ENCODE peak calls at places on chromosomes 1 and 21, in ten cellular contexts. One of them, this sample, is unnamed.

GRCh38 chr1:116855220-116855619 is 54.5 kb upstream of the PTGFRN start:
- DNase-seq in activated T-cell treated with anti-CD3 and anti-CD28 coated beads, Interleukin-2, amount 50 U/mL, for 72 hours: no peak
- DNase-seq in stimulated activated CD4-positive, alpha-beta T cell treated with anti-CD3 and anti-CD28 coated beads, Interleukin-1b, Interleukin-23, amount 100 ng/mL, for 48 hours: no peak
- DNase-seq in iris pigment epithelial cell: no peak
- DNase-seq in epithelial cell of esophagus: no peak
- DNase-seq in posterior cingulate gyrus: peak
- DNase-seq in H54: no peak
- DNase-seq in CD8-positive, alpha-beta memory T cell: no peak
- DNase-seq in neural crest cell: no peak
- DNase-seq in effector memory CD8-positive, alpha-beta T cell: no peak
- DNase-seq in this sample: peak

GRCh38 chr1:1217621-1218523 is 3.9 kb upstream of the TNFRSF4 start:
- DNase-seq in activated T-cell treated with anti-CD3 and anti-CD28 coated beads, Interleukin-2, amount 50 U/mL, for 72 hours: peak
- DNase-seq in stimulated activated CD4-positive, alpha-beta T cell treated with anti-CD3 and anti-CD28 coated beads, Interleukin-1b, Interleukin-23, amount 100 ng/mL, for 48 hours: no peak
- DNase-seq in iris pigment epithelial cell: peak
- DNase-seq in epithelial cell of esophagus: peak
- DNase-seq in posterior cingulate gyrus: peak
- DNase-seq in H54: peak
- DNase-seq in CD8-positive, alpha-beta memory T cell: no peak
- DNase-seq in neural crest cell: no peak
- DNase-seq in effector memory CD8-positive, alpha-beta T cell: no peak
- DNase-seq in this sample: no peak

GRCh38 chr1:169484107-169484506 is 1.6 kb downstream of the SLC19A2 start:
- DNase-seq in activated T-cell treated with anti-CD3 and anti-CD28 coated beads, Interleukin-2, amount 50 U/mL, for 72 hours: no peak
- DNase-seq in stimulated activated CD4-positive, alpha-beta T cell treated with anti-CD3 and anti-CD28 coated beads, Interleukin-1b, Interleukin-23, amount 100 ng/mL, for 48 hours: no peak
- DNase-seq in iris pigment epithelial cell: no peak
- DNase-seq in epithelial cell of esophagus: peak
- DNase-seq in posterior cingulate gyrus: no peak
- DNase-seq in H54: no peak
- DNase-seq in CD8-positive, alpha-beta memory T cell: no peak
- DNase-seq in neural crest cell: no peak
- DNase-seq in effector memory CD8-positive, alpha-beta T cell: no peak
- DNase-seq in this sample: no peak

GRCh38 chr1:29981586-29982239 is 741.7 kb downstream of the MATN1 start:
- DNase-seq in activated T-cell treated with anti-CD3 and anti-CD28 coated beads, Interleukin-2, amount 50 U/mL, for 72 hours: no peak
- DNase-seq in stimulated activated CD4-positive, alpha-beta T cell treated with anti-CD3 and anti-CD28 coated beads, Interleukin-1b, Interleukin-23, amount 100 ng/mL, for 48 hours: no peak
- DNase-seq in iris pigment epithelial cell: no peak
- DNase-seq in epithelial cell of esophagus: no peak
- DNase-seq in posterior cingulate gyrus: no peak
- DNase-seq in H54: no peak
- DNase-seq in CD8-positive, alpha-beta memory T cell: no peak
- DNase-seq in neural crest cell: no peak
- DNase-seq in effector memory CD8-positive, alpha-beta T cell: no peak
- DNase-seq in this sample: no peak

GRCh38 chr1:153404086-153404635 is 12.2 kb upstream of the S100A7A start:
- DNase-seq in activated T-cell treated with anti-CD3 and anti-CD28 coated beads, Interleukin-2, amount 50 U/mL, for 72 hours: no peak
- DNase-seq in stimulated activated CD4-positive, alpha-beta T cell treated with anti-CD3 and anti-CD28 coated beads, Interleukin-1b, Interleukin-23, amount 100 ng/mL, for 48 hours: no peak
- DNase-seq in iris pigment epithelial cell: no peak
- DNase-seq in epithelial cell of esophagus: no peak
- DNase-seq in posterior cingulate gyrus: no peak
- DNase-seq in H54: no peak
- DNase-seq in CD8-positive, alpha-beta memory T cell: no peak
- DNase-seq in neural crest cell: no peak
- DNase-seq in effector memory CD8-positive, alpha-beta T cell: no peak
- DNase-seq in this sample: no peak

GRCh38 chr1:95042286-95042685 is 30.5 kb downstream of the ALG14 start:
- DNase-seq in activated T-cell treated with anti-CD3 and anti-CD28 coated beads, Interleukin-2, amount 50 U/mL, for 72 hours: no peak
- DNase-seq in stimulated activated CD4-positive, alpha-beta T cell treated with anti-CD3 and anti-CD28 coated beads, Interleukin-1b, Interleukin-23, amount 100 ng/mL, for 48 hours: no peak
- DNase-seq in iris pigment epithelial cell: no peak
- DNase-seq in epithelial cell of esophagus: no peak
- DNase-seq in posterior cingulate gyrus: no peak
- DNase-seq in H54: no peak
- DNase-seq in CD8-positive, alpha-beta memory T cell: no peak
- DNase-seq in neural crest cell: no peak
- DNase-seq in effector memory CD8-positive, alpha-beta T cell: no peak
- DNase-seq in this sample: peak

GRCh38 chr1:234899041-234899787 is 229.4 kb downstream of the TOMM20 start:
- DNase-seq in activated T-cell treated with anti-CD3 and anti-CD28 coated beads, Interleukin-2, amount 50 U/mL, for 72 hours: no peak
- DNase-seq in stimulated activated CD4-positive, alpha-beta T cell treated with anti-CD3 and anti-CD28 coated beads, Interleukin-1b, Interleukin-23, amount 100 ng/mL, for 48 hours: no peak
- DNase-seq in iris pigment epithelial cell: peak
- DNase-seq in epithelial cell of esophagus: peak
- DNase-seq in posterior cingulate gyrus: no peak
- DNase-seq in H54: no peak
- DNase-seq in CD8-positive, alpha-beta memory T cell: no peak
- DNase-seq in neural crest cell: no peak
- DNase-seq in effector memory CD8-positive, alpha-beta T cell: no peak
- DNase-seq in this sample: peak

GRCh38 chr1:196873385-196873784 is 14.5 kb upstream of the CFHR4 start:
- DNase-seq in activated T-cell treated with anti-CD3 and anti-CD28 coated beads, Interleukin-2, amount 50 U/mL, for 72 hours: no peak
- DNase-seq in stimulated activated CD4-positive, alpha-beta T cell treated with anti-CD3 and anti-CD28 coated beads, Interleukin-1b, Interleukin-23, amount 100 ng/mL, for 48 hours: no peak
- DNase-seq in iris pigment epithelial cell: no peak
- DNase-seq in epithelial cell of esophagus: no peak
- DNase-seq in posterior cingulate gyrus: no peak
- DNase-seq in H54: no peak
- DNase-seq in CD8-positive, alpha-beta memory T cell: no peak
- DNase-seq in neural crest cell: no peak
- DNase-seq in effector memory CD8-positive, alpha-beta T cell: no peak
- DNase-seq in this sample: no peak

GRCh38 chr21:29849735-29850176 is 90.0 kb downstream of the GRIK1 start:
- DNase-seq in activated T-cell treated with anti-CD3 and anti-CD28 coated beads, Interleukin-2, amount 50 U/mL, for 72 hours: peak
- DNase-seq in stimulated activated CD4-positive, alpha-beta T cell treated with anti-CD3 and anti-CD28 coated beads, Interleukin-1b, Interleukin-23, amount 100 ng/mL, for 48 hours: peak
- DNase-seq in iris pigment epithelial cell: peak
- DNase-seq in epithelial cell of esophagus: peak
- DNase-seq in posterior cingulate gyrus: peak
- DNase-seq in H54: peak
- DNase-seq in CD8-positive, alpha-beta memory T cell: no peak
- DNase-seq in neural crest cell: peak
- DNase-seq in effector memory CD8-positive, alpha-beta T cell: no peak
- DNase-seq in this sample: peak

GRCh38 chr1:24830680-24831272 is 85.5 kb downstream of the CLIC4 start:
- DNase-seq in activated T-cell treated with anti-CD3 and anti-CD28 coated beads, Interleukin-2, amount 50 U/mL, for 72 hours: no peak
- DNase-seq in stimulated activated CD4-positive, alpha-beta T cell treated with anti-CD3 and anti-CD28 coated beads, Interleukin-1b, Interleukin-23, amount 100 ng/mL, for 48 hours: no peak
- DNase-seq in iris pigment epithelial cell: peak
- DNase-seq in epithelial cell of esophagus: peak
- DNase-seq in posterior cingulate gyrus: no peak
- DNase-seq in H54: no peak
- DNase-seq in CD8-positive, alpha-beta memory T cell: no peak
- DNase-seq in neural crest cell: no peak
- DNase-seq in effector memory CD8-positive, alpha-beta T cell: no peak
- DNase-seq in this sample: no peak

GRCh38 chr1:212557739-212558664 is 50.6 kb upstream of the ATF3 start:
- DNase-seq in activated T-cell treated with anti-CD3 and anti-CD28 coated beads, Interleukin-2, amount 50 U/mL, for 72 hours: peak
- DNase-seq in stimulated activated CD4-positive, alpha-beta T cell treated with anti-CD3 and anti-CD28 coated beads, Interleukin-1b, Interleukin-23, amount 100 ng/mL, for 48 hours: no peak
- DNase-seq in iris pigment epithelial cell: peak
- DNase-seq in epithelial cell of esophagus: peak
- DNase-seq in posterior cingulate gyrus: peak
- DNase-seq in H54: no peak
- DNase-seq in CD8-positive, alpha-beta memory T cell: no peak
- DNase-seq in neural crest cell: peak
- DNase-seq in effector memory CD8-positive, alpha-beta T cell: no peak
- DNase-seq in this sample: peak